ENCODE peak calls at places on chromosomes 12 and 14, in seven cellular contexts. I is ACHN; M is stimulated activated CD8-positive, alpha-beta memory T cell treated with anti-CD3 and anti-CD28 coated beads, Interleukin-4, amount 100 ng/mL, for 1 hour; P is breast epithelium; Y is stimulated activated CD4-positive, alpha-beta T cell treated with anti-CD3 and anti-CD28 coated beads, Interleukin-2, amount 100 ng/mL, for 48 hours; T is left colon; W is H7. Z is an unnamed sample.
A peak's percentile ranks its signal among the peaks of the same experiment; 100 is the strongest.

GRCh38 chr12:89695100-89695499 is 13.5 kb downstream of the ATP2B1 start:
- DNase-seq in I (peak; percentile 50), M (no peak), P (no peak), Y (no peak), T (no peak), W (no peak), Z (no peak)

GRCh38 chr12:69689638-69690037 is 9.5 kb downstream of the BEST3 start:
- DNase-seq in I (no peak), M (no peak), P (no peak), Y (no peak), T (no peak), W (peak; percentile 39), Z (peak; percentile 50)

GRCh38 chr12:32895688-32896437 is 714 bp downstream of the PKP2 start:
- DNase-seq in I (peak; percentile 70), M (no peak), P (no peak), Y (no peak), T (peak; percentile 67), W (peak; percentile 59), Z (peak; percentile 60)

GRCh38 chr12:103840399-103840880 is 594 bp downstream of the NT5DC3 start:
- DNase-seq in I (peak; percentile 44), M (no peak), P (no peak), Y (peak; percentile 21), T (peak; percentile 41), W (no peak), Z (no peak)

GRCh38 chr14:101412741-101413140 is 148.6 kb upstream of the DIO3 start:
- DNase-seq in I (no peak), M (no peak), P (no peak), Y (no peak), T (no peak), W (no peak), Z (no peak)

GRCh38 chr12:79531547-79531946 is 159.2 kb downstream of the PAWR start:
- DNase-seq in I (no peak), M (no peak), P (no peak), Y (no peak), T (no peak), W (no peak), Z (no peak)

GRCh38 chr12:40226652-40227051 is 1.9 kb downstream of the LRRK2 start:
- DNase-seq in I (peak; percentile 92), M (no peak), P (no peak), Y (no peak), T (peak; percentile 31), W (no peak), Z (no peak)

GRCh38 chr12:11697670-11698387 is 48.4 kb downstream of the ETV6 start:
- DNase-seq in I (no peak), M (no peak), P (no peak), Y (no peak), T (no peak), W (no peak), Z (no peak)

GRCh38 chr12:22333186-22333745 is 1.2 kb downstream of the ST8SIA1 start:
- DNase-seq in I (no peak), M (no peak), P (no peak), Y (no peak), T (no peak), W (no peak), Z (no peak)

GRCh38 chr14:39841088-39841487 is 408.9 kb upstream of the FBXO33 start:
- DNase-seq in I (no peak), M (no peak), P (no peak), Y (no peak), T (no peak), W (no peak), Z (no peak)

GRCh38 chr12:54933381-54933780 is 51.2 kb downstream of the TESPA1 start:
- DNase-seq in I (no peak), M (no peak), P (no peak), Y (no peak), T (no peak), W (no peak), Z (no peak)

GRCh38 chr12:49881400-49882247 is 22.1 kb downstream of the FAIM2 start:
- DNase-seq in I (no peak), M (no peak), P (no peak), Y (no peak), T (no peak), W (no peak), Z (no peak)

GRCh38 chr14:54348001-54348611 is 48.7 kb upstream of the CDKN3 start:
- DNase-seq in I (peak; percentile 43), M (no peak), P (no peak), Y (no peak), T (no peak), W (peak; percentile 44), Z (peak; percentile 88)

GRCh38 chr12:90027889-90028570 is 319.4 kb upstream of the ATP2B1 start:
- DNase-seq in I (no peak), M (no peak), P (no peak), Y (no peak), T (no peak), W (no peak), Z (no peak)

GRCh38 chr12:1794440-1795090 is 25.8 kb upstream of the LRTM2 start:
- DNase-seq in I (no peak), M (no peak), P (no peak), Y (no peak), T (no peak), W (peak; percentile 16), Z (no peak)

GRCh38 chr12:93195511-93195910 is 182.2 kb upstream of the NUDT4 start:
- DNase-seq in I (no peak), M (no peak), P (no peak), Y (no peak), T (no peak), W (no peak), Z (no peak)

GRCh38 chr14:89621009-89621421 is 204.0 kb upstream of the FOXN3 start:
- DNase-seq in I (no peak), M (no peak), P (no peak), Y (peak; percentile 47), T (no peak), W (no peak), Z (no peak)

GRCh38 chr12:14795028-14795448 is 8.2 kb downstream of the WBP11 start:
- DNase-seq in I (no peak), M (no peak), P (no peak), Y (no peak), T (no peak), W (no peak), Z (no peak)

GRCh38 chr12:114869091-114869834 is 185.3 kb upstream of the TBX3 start:
- DNase-seq in I (no peak), M (no peak), P (no peak), Y (no peak), T (no peak), W (peak; percentile 44), Z (peak; percentile 27)

GRCh38 chr12:74836567-74836966 is 298.9 kb downstream of the ATXN7L3B start:
- DNase-seq in I (no peak), M (no peak), P (no peak), Y (no peak), T (no peak), W (no peak), Z (no peak)

GRCh38 chr12:78018146-78018910 is 187.6 kb downstream of the NAV3 start:
- DNase-seq in I (no peak), M (no peak), P (no peak), Y (no peak), T (no peak), W (no peak), Z (no peak)

Z was measured in GM23338.